ENCODE peak calls at places on chromosome 2, in seven cellular contexts. V, L, W, B, J, N and H are unnamed samples.
A peak's percentile ranks its signal among the peaks of the same experiment; 100 is the strongest.

GRCh38 chr2:182954789-182955188 is 83.5 kb downstream of the NCKAP1 start:
- DNase-seq in V (no peak), B (no peak), W (no peak), L (no peak), N (no peak), J (no peak), H (no peak)

GRCh38 chr2:168758970-168759820 is 43.2 kb upstream of the NOSTRIN start:
- DNase-seq in J (peak; percentile 45), W (peak; percentile 45), V (peak; percentile 56), B (no peak), L (peak; percentile 42), N (no peak), H (peak; percentile 45)

GRCh38 chr2:232543491-232543890 is 4.0 kb downstream of the CHRNG start:
- DNase-seq in B (no peak), V (no peak), J (no peak), N (no peak), W (no peak), L (no peak), H (no peak)

GRCh38 chr2:74286725-74287124 is 56.5 kb downstream of the SLC4A5 start:
- DNase-seq in L (no peak), W (no peak), N (no peak), B (no peak), V (no peak), J (peak; percentile 1), H (no peak)

GRCh38 chr2:168635065-168635577 is 167.3 kb upstream of the NOSTRIN start:
- DNase-seq in V (peak; percentile 27), L (peak; percentile 10), B (no peak), J (no peak), W (no peak), N (peak; percentile 46), H (no peak)

GRCh38 chr2:70964596-70965386 is 13.6 kb upstream of the ANKRD53 start:
- DNase-seq in L (peak; percentile 24), J (peak; percentile 52), B (peak; percentile 73), N (peak; percentile 71), W (peak; percentile 89), V (peak; percentile 94), H (no peak)

GRCh38 chr2:236165491-236166156 is 2.6 kb downstream of the GBX2 start:
- DNase-seq in N (no peak), L (no peak), B (no peak), J (no peak), V (no peak), W (no peak), H (no peak)

GRCh38 chr2:152328013-152328412 is 7.0 kb upstream of the FMNL2 start:
- DNase-seq in N (no peak), V (no peak), J (no peak), B (no peak), L (no peak), W (no peak), H (no peak)

DNA sequence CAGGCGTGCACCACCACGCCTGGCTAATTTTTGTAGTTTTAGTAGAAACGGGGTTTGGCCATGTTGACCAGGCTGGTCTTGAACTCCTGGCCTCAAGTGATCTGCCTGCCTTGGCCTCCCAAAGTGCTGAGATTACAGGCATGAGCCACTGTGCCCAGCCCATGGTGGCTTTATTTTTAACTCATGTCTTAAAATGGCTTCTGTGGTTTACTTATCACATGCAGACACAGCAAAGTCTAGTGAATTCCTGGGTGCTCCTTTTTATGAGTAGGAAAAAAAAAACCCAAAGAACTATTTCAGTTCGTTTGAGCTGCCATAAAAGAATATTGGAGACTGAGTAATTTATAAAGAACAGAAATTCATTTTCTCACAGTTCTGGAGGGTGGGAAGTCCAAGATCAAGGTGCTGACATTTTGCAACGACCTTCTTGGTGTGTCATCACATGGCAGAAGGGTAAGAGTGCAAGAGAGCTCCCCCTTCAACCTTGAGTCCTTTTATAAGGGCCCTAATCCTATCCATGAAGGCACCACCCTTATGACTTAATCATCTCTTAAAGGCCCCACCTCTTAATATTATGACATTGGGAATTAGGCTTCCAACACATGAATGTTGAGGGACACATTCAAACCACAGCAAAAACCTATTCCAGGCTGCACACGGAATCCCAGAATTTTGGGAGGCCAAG is 12.6 kb upstream of the REL start:
- DNase-seq in L (no peak), J (no peak), V (no peak), N (no peak), W (no peak), B (no peak), H (no peak)
- TF ChIP-seq CTCF in L (no peak), J (no peak), V (no peak), N (no peak), W (no peak), B (no peak), H (no peak)

GRCh38 chr2:215848679-215849078 is 164.7 kb downstream of the MREG start:
- DNase-seq in B (no peak), L (no peak), W (no peak), N (no peak), V (no peak), J (no peak), H (no peak)
- TF ChIP-seq CTCF in B (no peak), L (no peak), W (no peak), N (no peak), V (no peak), J (no peak), H (no peak)

GRCh38 chr2:128172191-128172590 is 81.2 kb downstream of the UGGT1 start:
- DNase-seq in V (peak; percentile 37), L (no peak), J (no peak), N (no peak), B (no peak), W (no peak), H (no peak)
- TF ChIP-seq CTCF in V (peak; percentile 52), L (no peak), J (peak; percentile 34), N (peak; percentile 39), B (no peak), W (no peak), H (peak; percentile 48)

GRCh38 chr2:43082111-43082877 is 144.1 kb downstream of the ZFP36L2 start:
- DNase-seq in N (no peak), J (peak; percentile 80), W (no peak), L (peak; percentile 79), B (no peak), V (no peak), H (peak; percentile 85)

GRCh38 chr2:43080626-43081025 is 145.8 kb downstream of the ZFP36L2 start:
- DNase-seq in W (no peak), V (no peak), L (no peak), J (no peak), N (no peak), B (no peak), H (no peak)

GRCh38 chr2:43082878-43083261 is 143.5 kb downstream of the ZFP36L2 start:
- DNase-seq in B (no peak), N (no peak), J (no peak), L (no peak), W (no peak), V (no peak), H (no peak)

GRCh38 chr2:43083278-43083677 is 143.1 kb downstream of the ZFP36L2 start:
- DNase-seq in N (no peak), W (no peak), J (no peak), L (no peak), V (no peak), B (no peak), H (no peak)

DNA sequence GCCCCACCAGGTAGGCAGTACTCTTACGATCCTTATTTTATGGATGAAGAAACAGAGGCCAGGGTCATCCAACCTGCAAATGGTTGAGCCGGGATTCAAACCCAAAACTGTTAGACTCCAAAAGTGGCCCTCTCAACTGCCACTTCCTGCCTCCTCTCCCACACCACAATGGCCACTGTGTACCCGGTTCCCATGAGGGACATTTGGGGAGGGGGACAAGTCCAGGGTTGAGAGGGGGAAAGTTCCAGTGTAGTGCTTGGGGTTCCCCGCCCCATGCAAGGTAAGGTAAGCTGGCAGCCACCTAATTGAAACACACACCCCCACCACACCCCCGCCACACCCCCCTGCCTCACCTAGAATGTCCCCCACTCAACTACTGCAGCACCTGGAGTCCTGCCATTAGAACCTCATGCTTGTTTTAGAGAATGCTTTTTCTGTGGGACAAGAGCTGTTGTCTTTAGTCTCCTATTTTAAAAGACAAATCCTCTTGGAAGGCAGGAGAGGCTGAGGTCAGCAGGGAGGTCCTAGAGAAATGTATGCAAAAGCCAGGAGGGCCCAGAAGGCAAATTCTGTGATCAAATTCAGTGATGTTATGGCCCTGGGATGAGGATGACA is 145.2 kb downstream of the ZFP36L2 start:
- DNase-seq in W (no peak), V (no peak), B (no peak), L (no peak), J (no peak), N (no peak), H (no peak)
- TF ChIP-seq CTCF in W (no peak), V (no peak), B (no peak), L (no peak), J (no peak), N (no peak), H (no peak)

GRCh38 chr2:84424152-84424551 is 34.9 kb downstream of the SUCLG1 start:
- DNase-seq in N (no peak), L (no peak), J (no peak), V (peak; percentile 11), W (peak; percentile 18), B (no peak), H (no peak)
- TF ChIP-seq CTCF in N (peak; percentile 54), L (peak; percentile 61), J (peak; percentile 55), V (peak; percentile 70), W (peak; percentile 41), B (peak; percentile 44), H (peak; percentile 64)

DNA sequence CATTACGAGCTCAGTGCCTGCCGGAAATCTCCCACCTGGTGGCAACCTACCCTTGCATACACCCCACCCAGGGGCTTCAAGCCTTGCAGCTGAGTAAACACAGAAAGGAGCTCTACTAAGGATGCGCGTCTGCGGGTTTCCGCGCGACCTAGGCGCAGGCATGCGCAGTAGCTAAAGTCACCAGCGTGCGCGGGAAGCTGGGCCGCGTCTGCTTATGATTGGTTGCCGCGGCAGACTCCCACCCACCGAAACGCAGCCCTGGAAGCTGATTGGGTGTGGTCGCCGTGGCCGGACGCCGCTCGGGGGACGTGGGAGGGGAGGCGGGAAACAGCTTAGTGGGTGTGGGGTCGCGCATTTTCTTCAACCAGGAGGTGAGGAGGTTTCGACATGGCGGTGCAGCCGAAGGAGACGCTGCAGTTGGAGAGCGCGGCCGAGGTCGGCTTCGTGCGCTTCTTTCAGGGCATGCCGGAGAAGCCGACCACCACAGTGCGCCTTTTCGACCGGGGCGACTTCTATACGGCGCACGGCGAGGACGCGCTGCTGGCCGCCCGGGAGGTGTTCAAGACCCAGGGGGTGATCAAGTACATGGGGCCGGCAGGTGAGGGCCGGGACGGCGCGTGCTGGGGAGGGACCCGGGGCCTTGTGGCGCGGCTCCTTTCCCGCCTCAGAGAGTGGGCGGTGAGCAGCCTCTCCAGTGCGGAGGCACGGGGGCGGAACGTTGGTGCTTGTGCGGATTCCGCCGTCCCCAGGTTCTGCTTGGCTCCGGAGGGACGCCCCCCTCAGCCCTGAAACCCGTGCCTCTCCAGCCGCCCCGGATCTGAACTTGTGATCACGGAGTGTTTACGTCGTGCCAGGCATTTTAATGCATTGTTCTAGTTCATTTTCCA is at the start of gene MSH2:
- DNase-seq in W (peak; percentile 99), B (peak; percentile 91), N (peak; percentile 94), V (peak; percentile 99), J (peak; percentile 81), L (peak; percentile 81), H (peak; percentile 49)
- TF ChIP-seq CTCF in W (no peak), B (no peak), N (peak; percentile 49), V (no peak), J (no peak), L (no peak), H (no peak)

GRCh38 chr2:148813603-148814065 is 61.4 kb upstream of the KIF5C start:
- DNase-seq in W (peak; percentile 87), J (no peak), V (peak; percentile 98), L (no peak), B (peak; percentile 28), N (no peak), H (no peak)
- TF ChIP-seq CTCF in W (peak; percentile 40), J (no peak), V (peak; percentile 69), L (no peak), B (peak; percentile 48), N (no peak), H (no peak)